ENCODE peak calls at places on chromosomes 13 and 19, in ten cellular contexts. I, X, C, B, A, R, Q, P, U and S are unnamed samples.

GRCh38 chr13:110157718-110158117 is 149.2 kb downstream of the COL4A1 start:
- DNase-seq in R (no peak), X (no peak), B (no peak), A (no peak), U (no peak), C (no peak), P (no peak), I (no peak), Q (no peak), S (no peak)

GRCh38 chr13:64925727-64926126 is 2304.4 kb downstream of the PCDH9 start:
- DNase-seq in B (peak), P (no peak), A (no peak), C (no peak), Q (no peak), I (no peak), X (no peak), U (no peak), R (no peak), S (no peak)

GRCh38 chr19:7533281-7533819 is 2.2 kb upstream of the PNPLA6 start:
- DNase-seq in B (no peak), P (peak), R (peak), I (no peak), Q (no peak), U (peak), X (no peak), C (peak), A (peak), S (no peak)

GRCh38 chr19:2084993-2085720 is 11.0 kb downstream of the MOB3A start:
- DNase-seq in C (peak), R (no peak), P (peak), B (no peak), Q (no peak), A (peak), X (peak), I (peak), U (no peak), S (peak)

GRCh38 chr19:3403489-3404323 is 37.3 kb downstream of the NFIC start:
- DNase-seq in R (peak), X (no peak), C (peak), U (peak), I (peak), P (peak), A (no peak), B (peak), Q (no peak), S (no peak)

GRCh38 chr19:51246153-51246552 is 4.7 kb upstream of the SIGLECL1 start:
- DNase-seq in Q (no peak), R (no peak), X (no peak), B (no peak), P (no peak), C (no peak), I (peak), A (no peak), U (no peak), S (no peak)

GRCh38 chr19:51621178-51621577 is 9.0 kb downstream of the SIGLEC5 start:
- DNase-seq in B (no peak), R (no peak), A (no peak), C (no peak), U (no peak), Q (no peak), I (no peak), P (no peak), X (no peak), S (peak)

GRCh38 chr13:51560336-51560735 is 23.9 kb upstream of the WDFY2 start:
- DNase-seq in I (no peak), X (no peak), R (no peak), A (no peak), U (no peak), P (no peak), C (no peak), B (no peak), Q (no peak), S (no peak)

GRCh38 chr13:51793570-51794273 is 10.2 kb downstream of the DHRS12 start:
- DNase-seq in R (no peak), Q (no peak), C (no peak), A (peak), X (no peak), U (peak), I (peak), B (no peak), P (peak), S (peak)

GRCh38 chr13:99802416-99802815 is 169.2 kb downstream of the ZIC5 start:
- DNase-seq in R (no peak), A (no peak), U (no peak), B (no peak), P (no peak), I (no peak), X (no peak), C (no peak), Q (no peak), S (no peak)

GRCh38 chr13:106528711-106529414 is 6.6 kb downstream of the EFNB2 start:
- DNase-seq in X (no peak), A (no peak), B (no peak), R (no peak), U (no peak), C (no peak), Q (no peak), P (no peak), I (no peak), S (no peak)

GRCh38 chr13:49220856-49221614 is 897 bp downstream of the MLNR start:
- DNase-seq in I (no peak), P (no peak), Q (no peak), R (no peak), X (no peak), B (no peak), U (no peak), C (no peak), A (peak), S (peak)

GRCh38 chr19:51807111-51807701 is 12.2 kb downstream of the FPR3 start:
- DNase-seq in P (peak), U (no peak), R (no peak), A (no peak), B (no peak), X (no peak), C (no peak), Q (no peak), I (peak), S (no peak)

GRCh38 chr13:25391932-25392331 is 20.2 kb downstream of the ATP8A2 start:
- DNase-seq in X (no peak), B (no peak), C (no peak), Q (no peak), I (no peak), R (no peak), A (no peak), P (no peak), U (no peak), S (no peak)

GRCh38 chr13:81207221-81207620 is 866.3 kb upstream of the SPRY2 start:
- DNase-seq in C (no peak), X (no peak), Q (no peak), A (no peak), B (no peak), I (no peak), U (peak), P (peak), R (no peak), S (no peak)

GRCh38 chr19:1513492-1514294 is 874 bp upstream of the ADAMTSL5 start:
- DNase-seq in X (peak), Q (no peak), U (peak), I (peak), P (peak), B (no peak), R (no peak), A (peak), C (no peak), S (peak)

GRCh38 chr13:51469790-51470189 is 17.0 kb upstream of the INTS6 start:
- DNase-seq in A (no peak), P (no peak), Q (no peak), B (no peak), C (no peak), X (no peak), R (no peak), I (no peak), U (no peak), S (no peak)

GRCh38 chr19:33431986-33432385 is 58.5 kb downstream of the CEBPG start:
- DNase-seq in P (no peak), R (no peak), B (no peak), U (no peak), Q (no peak), I (no peak), A (no peak), X (no peak), C (no peak), S (no peak)

GRCh38 chr13:44159633-44160279 is 213.9 kb upstream of the SERP2 start:
- DNase-seq in U (no peak), I (peak), P (no peak), C (no peak), A (no peak), R (no peak), B (no peak), X (no peak), Q (no peak), S (no peak)

GRCh38 chr13:111280666-111281577 is 39.5 kb upstream of the TEX29 start:
- DNase-seq in C (no peak), A (no peak), B (no peak), Q (no peak), I (peak), X (no peak), P (peak), R (no peak), U (peak), S (no peak)

GRCh38 chr13:59103004-59103768 is 1060.5 kb downstream of the DIAPH3 start:
- DNase-seq in C (no peak), B (no peak), X (no peak), I (peak), U (peak), A (no peak), R (no peak), Q (no peak), P (peak), S (no peak)

GRCh38 chr13:93984070-93984469 is 495.4 kb downstream of the DCT start:
- DNase-seq in X (no peak), U (no peak), B (no peak), R (no peak), Q (no peak), C (no peak), I (no peak), A (no peak), P (no peak), S (no peak)

GRCh38 chr19:40400521-40400920 is 10.5 kb upstream of the HIPK4 start:
- DNase-seq in C (no peak), I (no peak), Q (no peak), X (no peak), P (no peak), R (no peak), B (no peak), U (no peak), A (no peak), S (no peak)

GRCh38 chr13:51230473-51231105 is 8.4 kb downstream of the FAM124A start:
- DNase-seq in A (no peak), P (peak), X (no peak), U (peak), C (no peak), Q (no peak), R (peak), B (no peak), I (peak), S (no peak)

GRCh38 chr19:10871711-10872550 is 578 bp downstream of the CARM1 start:
- DNase-seq in B (peak), P (no peak), U (no peak), X (peak), R (peak), A (peak), Q (no peak), C (no peak), I (no peak), S (peak)

GRCh38 chr19:12139309-12139708 is 841 bp downstream of the ZNF20 start:
- DNase-seq in P (no peak), Q (no peak), X (peak), B (no peak), A (no peak), C (no peak), R (no peak), U (no peak), I (no peak), S (no peak)